ENCODE peak calls at places on chromosomes 12 and 14, in ten cellular contexts. E is osteocyte; P is left cardiac atrium; H is epithelial cell of proximal tubule; N is CD8-positive, alpha-beta memory T cell; O is progenitor cell of endocrine pancreas; D is cardiac muscle cell; B is kidney tubule cell; A is NCI-H2081; Z is T1000. U is an unnamed sample.

GRCh38 chr12:89566615-89567014 is 40.8 kb upstream of the POC1B start:
- DNase-seq in A (no peak), Z (no peak), D (peak), B (no peak), O (no peak), P (no peak), N (no peak), E (no peak), H (no peak), U (no peak)

GRCh38 chr12:41663487-41664258 is 475.6 kb downstream of the PDZRN4 start:
- DNase-seq in H (peak), E (no peak), N (no peak), Z (no peak), P (no peak), O (no peak), A (peak), D (peak), B (peak), U (no peak)

GRCh38 chr12:39571351-39571750 is 48.3 kb downstream of the ABCD2 start:
- DNase-seq in E (no peak), N (no peak), H (no peak), P (no peak), A (no peak), Z (no peak), B (no peak), O (no peak), D (no peak), U (no peak)

GRCh38 chr14:21796912-21797311 is 123.3 kb upstream of the OR4E1 start:
- DNase-seq in N (no peak), A (no peak), P (no peak), Z (no peak), O (no peak), B (no peak), D (peak), H (no peak), E (no peak), U (no peak)

GRCh38 chr14:38777401-38777800 is 325.6 kb downstream of the SEC23A start:
- DNase-seq in Z (no peak), D (no peak), E (no peak), P (no peak), O (no peak), N (no peak), A (no peak), H (no peak), B (no peak), U (no peak)

GRCh38 chr14:52551696-52552062 is 626 bp downstream of the TXNDC16 start:
- DNase-seq in E (no peak), A (peak), P (no peak), H (no peak), Z (no peak), D (peak), O (no peak), B (peak), N (no peak), U (peak)

GRCh38 chr14:30573203-30573814 is 14.4 kb downstream of the G2E3 start:
- DNase-seq in B (peak), Z (no peak), N (no peak), P (no peak), A (no peak), O (no peak), E (no peak), H (peak), D (peak), U (no peak)

GRCh38 chr14:84361476-84361875 is 1168.5 kb upstream of the FLRT2 start:
- DNase-seq in Z (no peak), A (no peak), E (no peak), P (no peak), B (no peak), D (no peak), H (no peak), N (no peak), O (no peak), U (no peak)

GRCh38 chr12:83365317-83365716 is 678.6 kb downstream of the TMTC2 start:
- DNase-seq in B (peak), P (no peak), Z (no peak), N (no peak), A (no peak), H (no peak), D (no peak), E (no peak), O (no peak), U (no peak)

GRCh38 chr12:40727774-40728483 is 35.7 kb downstream of the CNTN1 start:
- DNase-seq in O (no peak), B (peak), A (peak), P (no peak), Z (peak), D (no peak), H (no peak), E (no peak), N (no peak), U (no peak)

U was measured in DND-41.